ENCODE peak calls at places on chromosome 7, in four cellular contexts. K is IMR-90, H is H9, T is H1. B is an unnamed sample.

GRCh38 chr7:71574153-71574894 is 442.4 kb downstream of the GALNT17 start:
- DNase-seq in T (peak), K (no peak), H (peak), B (peak)

GRCh38 chr7:82204694-82205093 is 238.9 kb downstream of the CACNA2D1 start:
- DNase-seq in T (no peak), K (peak), H (no peak), B (no peak)

GRCh38 chr7:74480861-74481417 is 27.2 kb downstream of the GTF2IRD1 start:
- DNase-seq in K (peak), T (no peak), H (no peak), B (peak)

GRCh38 chr7:42232275-42232674 is 4.7 kb downstream of the GLI3 start:
- DNase-seq in H (no peak), K (peak), T (no peak), B (peak)

GRCh38 chr7:61576-62360 is 130.6 kb upstream of the FAM20C start:
- DNase-seq in H (no peak), K (no peak), T (no peak), B (no peak)

GRCh38 chr7:29379551-29379950 is 184.1 kb upstream of the PRR15 start:
- DNase-seq in H (no peak), T (no peak), K (no peak), B (no peak)

GRCh38 chr7:157690833-157691382 is 354.1 kb downstream of the DNAJB6 start:
- DNase-seq in T (no peak), K (no peak), H (peak), B (peak)

GRCh38 chr7:30348083-30348560 is 63.7 kb downstream of the ZNRF2 start:
- DNase-seq in H (no peak), T (no peak), K (peak), B (peak)

GRCh38 chr7:124723012-124723411 is 42.6 kb downstream of the GPR37 start:
- DNase-seq in K (peak), H (no peak), T (no peak), B (peak)

GRCh38 chr7:24966802-24967201 is 13.2 kb downstream of the OSBPL3 start:
- DNase-seq in H (no peak), T (no peak), K (peak), B (no peak)

GRCh38 chr7:138278601-138279000 is 181.5 kb upstream of the TRIM24 start:
- DNase-seq in H (no peak), K (no peak), T (no peak), B (no peak)

GRCh38 chr7:4406288-4407058 is 275.6 kb upstream of the FOXK1 start:
- DNase-seq in H (no peak), K (no peak), T (no peak), B (peak)

GRCh38 chr7:72805526-72806494 is 22.2 kb downstream of the TYW1B start:
- DNase-seq in K (peak), T (no peak), H (no peak), B (peak)

GRCh38 chr7:128014864-128015263 is 16.4 kb downstream of the LRRC4 start:
- DNase-seq in K (no peak), H (no peak), T (no peak), B (no peak)

GRCh38 chr7:28732037-28732869 is 225.9 kb downstream of the TRIL start:
- DNase-seq in H (no peak), K (peak), T (no peak), B (peak)

GRCh38 chr7:151818674-151819519 is 58.0 kb downstream of the PRKAG2 start:
- DNase-seq in H (peak), K (no peak), T (no peak), B (peak)

GRCh38 chr7:36440880-36441279 is 51.2 kb downstream of the ANLN start:
- DNase-seq in T (no peak), K (peak), H (no peak), B (peak)

DNA sequence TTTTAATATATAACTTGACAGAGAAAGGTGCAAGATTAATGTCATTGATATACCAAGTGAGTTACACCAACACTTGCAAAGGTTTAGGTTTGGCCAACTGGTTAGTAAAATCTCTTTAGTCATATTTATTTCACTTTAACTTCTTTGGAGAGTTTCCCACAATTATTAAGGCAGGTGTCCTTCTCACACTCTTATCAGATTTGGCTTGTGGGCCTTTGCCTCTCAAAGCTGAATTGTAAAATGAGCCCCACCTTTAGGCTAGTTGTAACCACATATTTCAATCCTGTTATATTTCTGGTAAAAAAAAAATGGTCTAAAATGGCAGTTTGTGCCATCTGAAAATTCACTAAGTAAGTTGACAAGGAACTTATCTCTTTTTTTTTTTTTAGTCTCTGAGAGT is 26.6 kb upstream of the FOXP2 start:
- DNase-seq in T (no peak), K (no peak), H (no peak), B (no peak)
- H3K56ac ChIP-seq in T (no peak), K (no peak), H (no peak), B (no peak)

DNA sequence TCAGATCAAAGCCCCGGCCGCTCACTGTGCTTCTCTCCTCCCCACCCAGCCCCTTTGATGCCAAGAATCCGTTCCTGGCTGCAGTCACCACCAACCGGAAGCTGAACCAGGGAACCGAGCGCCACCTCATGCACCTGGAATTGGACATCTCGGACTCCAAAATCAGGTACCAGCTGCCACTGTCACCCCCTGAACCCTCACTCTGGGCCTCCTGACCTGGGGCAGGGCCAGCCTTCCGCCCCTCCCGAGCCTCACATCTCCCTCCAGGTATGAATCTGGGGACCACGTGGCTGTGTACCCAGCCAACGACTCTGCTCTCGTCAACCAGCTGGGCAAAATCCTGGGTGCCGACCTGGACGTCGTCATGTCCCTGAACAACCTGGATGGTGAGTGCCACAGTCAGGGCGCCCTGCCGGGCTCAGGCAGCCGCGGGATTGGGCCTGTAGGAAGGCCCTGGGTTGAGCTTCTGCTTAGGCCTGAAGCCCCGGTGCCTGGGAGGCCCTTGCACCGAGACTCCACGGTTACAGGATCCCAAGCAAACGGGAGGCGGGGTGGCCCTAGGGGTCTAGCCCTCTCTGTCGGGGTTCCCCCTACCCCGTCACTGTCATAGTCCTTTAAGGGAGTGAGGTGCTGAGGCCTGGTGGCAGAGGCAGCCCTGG is 10.8 kb downstream of the TMEM120A start:
- DNase-seq in H (no peak), T (no peak), K (no peak), B (no peak)
- H3K56ac ChIP-seq in H (no peak), T (no peak), K (no peak), B (no peak)

DNA sequence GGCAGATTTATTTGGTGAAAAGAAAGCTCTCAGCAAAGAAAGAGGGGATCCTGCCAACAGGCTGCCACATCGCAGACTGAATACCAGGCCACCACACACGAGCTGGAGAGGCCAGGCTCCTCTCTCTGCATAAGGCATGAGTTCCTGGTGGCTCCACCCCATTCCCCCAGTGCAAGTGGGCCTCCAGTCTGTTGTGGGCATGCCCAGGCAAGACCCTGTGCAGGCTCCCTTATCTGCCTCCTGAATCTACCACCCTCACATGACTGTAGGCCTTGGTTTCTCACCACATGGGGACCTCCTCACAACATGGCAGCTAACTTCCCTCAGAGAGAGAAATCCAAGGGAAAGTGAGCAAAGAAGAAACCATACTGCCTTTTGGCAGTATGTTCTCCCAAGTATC is 26.7 kb upstream of the CUL1 start:
- DNase-seq in K (no peak), H (no peak), T (no peak), B (no peak)
- H3K56ac ChIP-seq in K (no peak), H (no peak), T (no peak), B (no peak)

GRCh38 chr7:23062452-23062851 is 43.1 kb upstream of the KLHL7 start:
- DNase-seq in H (no peak), K (peak), T (no peak), B (no peak)
- H3K56ac ChIP-seq in H (no peak), K (no peak), T (no peak), B (no peak)

GRCh38 chr7:18294408-18294807 is 201.1 kb upstream of the HDAC9 start:
- DNase-seq in T (no peak), H (no peak), K (no peak), B (no peak)
- H3K56ac ChIP-seq in T (no peak), H (no peak), K (no peak), B (no peak)

DNA sequence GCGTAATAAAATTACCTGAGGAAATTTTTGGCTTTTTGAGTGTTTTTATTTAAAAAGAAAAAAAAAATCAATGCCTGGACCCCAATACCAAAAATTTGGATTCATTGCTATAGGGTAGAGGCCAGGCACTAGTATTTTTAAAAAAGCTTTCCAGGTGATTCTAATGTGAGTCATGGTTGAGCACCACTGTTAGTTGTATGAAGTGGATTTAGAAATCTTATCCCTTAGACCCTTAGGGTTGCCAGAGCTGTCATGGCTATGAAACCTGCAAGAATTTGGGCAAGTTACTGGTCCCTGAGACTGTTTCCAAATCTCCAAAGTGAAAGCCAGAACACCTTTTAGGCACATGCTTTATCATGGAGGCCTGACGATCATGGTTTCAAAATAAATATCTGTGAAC is 262.5 kb downstream of the AHR start:
- DNase-seq in H (no peak), T (no peak), K (no peak), B (no peak)
- H3K56ac ChIP-seq in H (no peak), T (no peak), K (no peak), B (no peak)

DNA sequence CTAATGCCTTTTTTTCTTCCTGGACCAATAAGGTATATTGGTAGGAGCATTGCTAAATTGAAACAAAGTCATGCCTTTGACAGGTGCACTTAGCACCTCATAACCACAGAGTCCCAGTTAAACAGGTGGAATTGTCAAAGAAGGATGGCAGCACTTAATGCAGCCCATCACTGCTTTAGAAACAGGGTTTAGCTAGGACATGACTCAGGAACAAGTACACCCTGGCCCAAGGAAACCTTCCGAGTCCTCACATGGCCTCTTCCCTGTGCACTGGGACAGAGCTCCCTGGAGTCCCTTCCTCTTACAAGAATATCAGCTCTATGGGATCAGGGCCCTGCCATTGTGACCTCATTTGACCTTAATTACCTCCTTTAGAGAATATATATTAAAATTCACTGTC is 382.7 kb downstream of the EXOC4 start:
- DNase-seq in H (no peak), T (no peak), K (no peak), B (no peak)
- H3K56ac ChIP-seq in H (no peak), T (no peak), K (no peak), B (no peak)